ENCODE peak calls at places on chromosomes 4 and X, in four cellular contexts. J, H, G and R are unnamed samples.

GRCh38 chr4:104859601-104860000 is 287.1 kb upstream of the TET2 start:
- DNase-seq in H (no peak), G (no peak), J (no peak), R (no peak)

GRCh38 chr4:160352637-160353036 is 1249.8 kb downstream of the RAPGEF2 start:
- DNase-seq in H (no peak), G (no peak), J (no peak), R (no peak)

GRCh38 chr4:93529692-93530091 is 298.9 kb upstream of the ATOH1 start:
- DNase-seq in G (no peak), H (no peak), J (no peak), R (no peak)

GRCh38 chr4:45350438-45350837 is 624.1 kb upstream of the GNPDA2 start:
- DNase-seq in H (no peak), J (no peak), G (no peak), R (peak)

GRCh38 chrX:152588206-152588605 is 49.5 kb upstream of the GABRQ start:
- DNase-seq in J (no peak), H (no peak), G (no peak), R (no peak)

GRCh38 chr4:127782025-127782274 is 172 bp upstream of the HSPA4L start:
- DNase-seq in G (peak), H (peak), J (peak), R (peak)

GRCh38 chr4:112652216-112652615 is 15.3 kb downstream of the LARP7 start:
- DNase-seq in H (no peak), J (no peak), G (no peak), R (no peak)

GRCh38 chrX:110163488-110163887 is 154.4 kb downstream of the AMMECR1 start:
- DNase-seq in G (no peak), J (no peak), H (no peak), R (no peak)

GRCh38 chr4:107950746-107951540 is 19.6 kb downstream of the CYP2U1 start:
- DNase-seq in H (no peak), J (no peak), G (no peak), R (no peak)

GRCh38 chr4:112732142-112732541 is 95.2 kb downstream of the LARP7 start:
- DNase-seq in J (no peak), G (peak), H (no peak), R (no peak)

GRCh38 chr4:10096201-10096975 is 20.2 kb downstream of the WDR1 start:
- DNase-seq in J (peak), G (no peak), H (peak), R (no peak)

GRCh38 chrX:150489359-150490015 is 78.9 kb upstream of the MTM1 start:
- DNase-seq in J (no peak), H (no peak), G (no peak), R (no peak)

GRCh38 chrX:114210879-114211278 is 373.0 kb upstream of the HTR2C start:
- DNase-seq in J (no peak), H (no peak), G (no peak), R (no peak)

GRCh38 chrX:134173541-134174272 is 63.3 kb upstream of the CCDC160 start:
- DNase-seq in H (no peak), J (no peak), G (peak), R (no peak)

GRCh38 chr4:184902550-184902949 is 76.8 kb upstream of the ACSL1 start:
- DNase-seq in H (no peak), J (no peak), G (no peak), R (no peak)

GRCh38 chr4:154630307-154630706 is 17.9 kb upstream of the FGG start:
- DNase-seq in G (no peak), J (no peak), H (no peak), R (no peak)

GRCh38 chr4:154623995-154624394 is 11.5 kb upstream of the FGG start:
- DNase-seq in H (no peak), G (no peak), J (no peak), R (no peak)

GRCh38 chr4:154622598-154622997 is 10.1 kb upstream of the FGG start:
- DNase-seq in G (no peak), H (peak), J (peak), R (peak)

DNA sequence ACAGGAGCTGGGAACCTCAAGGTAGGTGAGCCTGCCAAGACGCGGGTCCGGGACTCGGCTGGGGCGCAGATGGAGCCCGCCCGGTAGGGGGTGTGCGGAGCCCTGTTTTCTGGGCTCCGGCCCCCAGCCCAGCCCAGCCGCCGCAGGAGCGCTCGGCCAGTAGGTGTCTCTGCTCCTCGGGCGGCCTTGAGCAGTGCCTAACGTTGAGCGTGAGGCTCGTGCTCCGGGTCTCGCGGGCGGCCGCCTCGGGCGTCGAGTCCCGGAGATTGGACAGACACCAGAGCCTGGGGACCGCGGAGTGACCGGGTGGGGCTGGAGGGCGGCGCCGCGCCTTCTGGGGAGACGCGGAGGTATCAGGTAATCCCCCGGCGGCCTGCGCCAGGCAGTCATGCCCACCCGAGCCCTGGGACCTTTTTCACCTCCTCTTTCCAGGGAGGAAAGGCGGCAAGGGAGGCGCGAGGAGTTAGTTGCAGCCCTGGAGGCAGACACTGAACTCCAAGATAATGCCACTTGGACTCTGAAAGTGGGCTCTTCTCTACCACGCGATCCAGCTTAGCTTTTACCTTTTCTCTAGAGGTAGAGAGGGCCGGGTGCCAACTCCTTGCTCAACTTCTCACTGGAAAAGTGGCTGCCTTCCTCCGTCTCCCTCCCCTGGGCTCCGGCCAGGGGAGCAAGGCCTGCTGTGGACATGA is 14.5 kb upstream of the FGG start:
- DNase-seq in G (peak), H (peak), J (peak), R (peak)
- TF ChIP-seq JUND in G (no peak), H (no peak), J (no peak), R (no peak)

DNA sequence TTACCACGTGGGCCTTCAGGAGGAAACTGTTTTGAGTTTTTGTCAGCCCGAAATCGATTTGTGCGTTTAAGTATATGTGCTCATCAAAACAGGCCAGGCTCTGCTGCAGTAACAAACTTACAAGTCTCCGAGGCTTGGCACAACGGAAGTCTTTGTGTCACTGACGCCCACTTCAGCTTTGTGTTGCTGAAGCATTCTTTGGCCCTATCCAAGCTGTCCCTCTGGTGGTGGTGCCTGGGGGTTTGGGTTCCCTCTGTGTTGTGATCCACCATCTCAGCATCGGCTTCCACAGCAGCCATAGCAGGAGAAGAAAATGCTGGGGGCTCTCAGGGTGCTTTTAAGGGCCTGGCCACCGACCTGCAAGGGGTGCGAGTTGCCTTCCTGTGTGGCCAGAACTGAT is 176.4 kb downstream of the PTTG2 start:
- DNase-seq in J (no peak), G (no peak), H (no peak), R (no peak)
- TF ChIP-seq JUND in J (no peak), G (no peak), H (no peak), R (no peak)

DNA sequence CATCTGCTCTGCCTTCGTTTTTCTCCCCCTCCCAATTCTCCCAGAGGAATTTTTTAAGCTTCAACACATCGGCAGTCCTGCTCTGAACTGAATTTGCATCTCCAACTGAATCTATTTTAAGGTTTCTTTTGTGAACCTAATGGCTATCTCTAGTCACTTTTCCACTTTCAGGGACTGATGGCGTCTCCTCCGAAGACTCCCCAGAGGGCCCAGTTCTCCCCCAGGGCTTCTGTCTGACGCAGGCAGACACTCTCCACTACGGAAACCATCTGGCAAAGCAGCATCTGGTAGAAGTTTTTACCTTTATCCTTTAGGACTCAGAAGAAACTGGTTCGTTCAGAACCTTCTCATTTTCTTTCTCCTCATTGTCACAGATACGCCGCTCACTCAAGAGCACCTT is 280.1 kb downstream of the ADGRA3 start:
- DNase-seq in J (no peak), G (no peak), H (no peak), R (no peak)
- TF ChIP-seq JUND in J (no peak), G (no peak), H (no peak), R (no peak)

GRCh38 chrX:41561045-41561444 is 113.9 kb downstream of the NYX start:
- DNase-seq in G (no peak), J (peak), H (no peak), R (no peak)
- TF ChIP-seq JUND in G (no peak), J (peak), H (no peak), R (no peak)

DNA sequence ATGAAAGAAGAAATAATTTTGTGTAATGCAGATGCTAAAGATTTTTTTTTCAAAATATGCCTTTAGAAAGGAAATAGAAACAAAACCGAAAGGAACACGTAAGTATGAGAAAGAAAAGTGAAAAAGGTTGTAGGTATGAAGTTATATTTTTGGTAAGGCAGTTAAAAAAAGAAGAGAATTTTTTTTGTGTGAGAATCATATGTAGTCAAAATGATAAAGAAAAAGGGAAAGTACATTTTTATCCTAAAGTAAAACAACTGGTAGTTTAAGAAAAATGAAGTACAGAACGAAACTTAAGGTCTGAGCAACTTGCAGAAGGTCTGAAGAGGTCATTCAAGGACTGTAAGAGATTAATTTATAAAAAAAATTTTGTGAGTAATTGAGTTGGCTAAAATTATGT is 164.0 kb upstream of the TRAM1L1 start:
- DNase-seq in H (no peak), J (no peak), G (no peak), R (no peak)
- TF ChIP-seq JUND in H (no peak), J (no peak), G (no peak), R (no peak)

GRCh38 chr4:69096111-69096656 is at the start of gene UGT2B7:
- DNase-seq in J (no peak), H (no peak), G (no peak), R (no peak)

GRCh38 chr4:69096810-69097209 is 536 bp downstream of the UGT2B7 start:
- DNase-seq in J (no peak), G (no peak), H (no peak), R (no peak)

GRCh38 chr4:69092980-69093568 is 3.2 kb upstream of the UGT2B7 start:
- DNase-seq in J (no peak), G (no peak), H (no peak), R (no peak)

GRCh38 chr4:69093681-69094080 is 2.6 kb upstream of the UGT2B7 start:
- DNase-seq in H (no peak), J (no peak), G (no peak), R (no peak)

DNA sequence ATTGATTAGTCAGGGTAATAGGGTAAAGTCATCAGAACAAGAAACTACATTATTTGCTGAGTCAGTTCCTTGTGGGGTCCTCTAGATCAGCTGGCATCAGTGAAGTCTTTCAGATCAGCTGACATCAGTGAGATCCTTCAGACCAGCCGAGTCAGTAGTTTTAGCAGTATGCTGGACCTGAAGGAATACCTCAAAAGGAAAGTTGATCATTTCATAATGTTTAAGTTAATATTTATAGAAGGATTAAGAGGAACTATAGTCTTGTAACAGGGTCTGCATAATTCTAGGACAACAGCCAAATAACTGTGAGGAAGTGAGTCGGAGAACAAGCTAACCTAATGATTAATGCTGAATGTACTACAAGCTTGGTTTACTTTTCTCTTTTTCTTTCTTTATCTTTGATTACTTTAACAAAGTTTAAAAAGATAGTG is 958 bp upstream of the UGT2B7 start:
- DNase-seq in G (no peak), H (no peak), J (no peak), R (no peak)
- TF ChIP-seq JUND in G (no peak), H (no peak), J (no peak), R (no peak)